ENCODE peak calls at places on chromosomes 1 and 21, in six cellular contexts. M is NCI-H1105 treated with DMSO at 0.1 percent for 48 hours; D is activated naive CD4-positive, alpha-beta T cell; J is activated CD8-positive, alpha-beta memory T cell treated with anti-CD3 and anti-CD28 coated beads for 1 hour; F is CD8-positive, alpha-beta T cell; N is GM13977. K is an unnamed sample.

GRCh38 chr1:25223471-25223870 is 8.8 kb downstream of the SYF2 start:
- DNase-seq in M (no peak), D (no peak), J (no peak), F (no peak), N (no peak), K (no peak)

GRCh38 chr1:32077451-32077850 is 4.7 kb downstream of the TMEM39B start:
- DNase-seq in M (no peak), D (no peak), J (no peak), F (no peak), N (no peak), K (no peak)

GRCh38 chr1:161273402-161273801 is 14.9 kb downstream of the PCP4L1 start:
- DNase-seq in M (no peak), D (no peak), J (no peak), F (no peak), N (no peak), K (no peak)

GRCh38 chr1:46806196-46807020 is 7.6 kb downstream of the CYP4B1 start:
- DNase-seq in M (no peak), D (no peak), J (no peak), F (no peak), N (no peak), K (no peak)

GRCh38 chr21:45112371-45112770 is 38.0 kb downstream of the ADARB1 start:
- DNase-seq in M (no peak), D (no peak), J (no peak), F (no peak), N (no peak), K (no peak)

GRCh38 chr21:28516996-28517592 is 475.6 kb downstream of the LTN1 start:
- DNase-seq in M (peak), D (peak), J (peak), F (peak), N (peak), K (no peak)

GRCh38 chr1:212974735-212975606 is 24.6 kb downstream of the VASH2 start:
- DNase-seq in M (no peak), D (no peak), J (no peak), F (no peak), N (no peak), K (no peak)

GRCh38 chr1:9922342-9922741 is 12.3 kb upstream of the CTNNBIP1 start:
- DNase-seq in M (no peak), D (no peak), J (no peak), F (no peak), N (no peak), K (no peak)

GRCh38 chr1:218985424-218985823 is 188.3 kb upstream of the LYPLAL1 start:
- DNase-seq in M (no peak), D (no peak), J (no peak), F (no peak), N (no peak), K (no peak)

GRCh38 chr1:229251185-229251584 is 19.7 kb upstream of the RAB4A start:
- DNase-seq in M (no peak), D (no peak), J (no peak), F (no peak), N (no peak), K (no peak)

GRCh38 chr1:178541829-178542553 is 29.1 kb downstream of the TEX35 start:
- DNase-seq in M (no peak), D (no peak), J (peak), F (peak), N (peak), K (peak)

GRCh38 chr21:15870819-15871218 is 141.0 kb downstream of the USP25 start:
- DNase-seq in M (no peak), D (no peak), J (no peak), F (no peak), N (no peak), K (no peak)

GRCh38 chr1:94100785-94101612 is 19.9 kb downstream of the ABCA4 start:
- DNase-seq in M (no peak), D (no peak), J (no peak), F (no peak), N (no peak), K (no peak)

GRCh38 chr1:204443260-204443619 is 31.6 kb upstream of the PPP1R15B start:
- DNase-seq in M (no peak), D (no peak), J (no peak), F (no peak), N (no peak), K (no peak)

GRCh38 chr1:226799634-226800281 is 60.7 kb upstream of the ITPKB start:
- DNase-seq in M (no peak), D (no peak), J (no peak), F (no peak), N (no peak), K (no peak)

GRCh38 chr1:226223157-226223785 is at the start of gene MIXL1:
- DNase-seq in M (no peak), D (no peak), J (no peak), F (no peak), N (peak), K (no peak)

GRCh38 chr1:29859126-29859525 is 622.8 kb downstream of the PTPRU start:
- DNase-seq in M (no peak), D (no peak), J (no peak), F (no peak), N (no peak), K (no peak)

GRCh38 chr21:15057290-15057689 is 7.5 kb downstream of the NRIP1 start:
- DNase-seq in M (no peak), D (no peak), J (no peak), F (no peak), N (no peak), K (no peak)

GRCh38 chr1:239587066-239587465 is 200.7 kb downstream of the CHRM3 start:
- DNase-seq in M (no peak), D (no peak), J (no peak), F (peak), N (no peak), K (no peak)

GRCh38 chr1:1430114-1430982 is 5.1 kb upstream of the VWA1 start:
- DNase-seq in M (no peak), D (no peak), J (no peak), F (no peak), N (peak), K (peak)

GRCh38 chr1:202698276-202698675 is 12.0 kb downstream of the SYT2 start:
- DNase-seq in M (no peak), D (no peak), J (no peak), F (no peak), N (no peak), K (no peak)